ENCODE peak calls at places on chromosomes 2 and 18, in nine cellular contexts. U is NCI-H524; L is RKO; W is NCI-H345; Q is activated CD4-positive, alpha-beta T cell treated with anti-CD3 and anti-CD28 coated beads, Interleukin-2, amount 10 ng/mL, durations not matched to agents 7 days and 5 days; C is ureter; K is GOT3; V is HT-29; I is GM18507. G is an unnamed sample.

GRCh38 chr2:138565251-138565598 is 63.7 kb downstream of the SPOPL start:
- DNase-seq in I (no peak), U (no peak), Q (no peak), V (no peak), C (no peak), W (no peak), K (no peak), L (no peak), G (no peak)

GRCh38 chr2:67108231-67108630 is 288.9 kb upstream of the ETAA1 start:
- DNase-seq in V (peak), Q (no peak), C (no peak), L (no peak), U (no peak), K (no peak), W (peak), I (no peak), G (no peak)

GRCh38 chr2:37631698-37632097 is 39.7 kb downstream of the CDC42EP3 start:
- DNase-seq in Q (no peak), I (no peak), C (no peak), V (no peak), L (no peak), U (no peak), K (no peak), W (peak), G (no peak)

GRCh38 chr18:28176933-28177827 is at the start of gene CDH2:
- DNase-seq in K (peak), U (peak), C (no peak), V (no peak), Q (peak), W (peak), L (no peak), I (no peak), G (no peak)

GRCh38 chr2:220228310-220229006 is 601.0 kb downstream of the SLC4A3 start:
- DNase-seq in Q (no peak), U (no peak), L (peak), W (no peak), V (peak), I (no peak), C (no peak), K (peak), G (no peak)

GRCh38 chr2:101622210-101622609 is 75.3 kb upstream of the MAP4K4 start:
- DNase-seq in Q (no peak), W (no peak), V (no peak), L (no peak), U (no peak), K (no peak), C (no peak), I (no peak), G (no peak)

GRCh38 chr2:67564076-67564475 is 166.9 kb downstream of the ETAA1 start:
- DNase-seq in Q (no peak), W (no peak), I (no peak), U (no peak), C (no peak), L (no peak), K (no peak), V (no peak), G (no peak)

GRCh38 chr2:212957624-212958023 is 193.8 kb downstream of the IKZF2 start:
- DNase-seq in C (no peak), V (no peak), U (no peak), Q (no peak), K (no peak), L (no peak), W (no peak), I (no peak), G (peak)

GRCh38 chr2:186294489-186294888 is 191.6 kb upstream of the ZC3H15 start:
- DNase-seq in C (no peak), K (no peak), Q (no peak), L (no peak), U (no peak), W (no peak), V (no peak), I (no peak), G (no peak)

GRCh38 chr2:147352294-147352693 is 492.5 kb upstream of the ACVR2A start:
- DNase-seq in I (no peak), W (peak), U (no peak), K (no peak), L (no peak), Q (no peak), V (no peak), C (no peak), G (peak)

GRCh38 chr18:76444436-76445105 is 50.5 kb downstream of the ZNF516 start:
- DNase-seq in L (no peak), C (peak), U (no peak), W (no peak), I (no peak), K (no peak), Q (no peak), V (no peak), G (no peak)

GRCh38 chr2:227793148-227793722 is 20.4 kb upstream of the CCL20 start:
- DNase-seq in I (no peak), C (no peak), W (no peak), V (no peak), U (no peak), Q (no peak), L (no peak), K (no peak), G (no peak)

GRCh38 chr2:163850036-163850435 is 114.2 kb upstream of the FIGN start:
- DNase-seq in U (no peak), C (no peak), W (no peak), Q (no peak), I (no peak), K (no peak), V (no peak), L (no peak), G (no peak)

GRCh38 chr2:46018773-46019593 is 278.2 kb upstream of the EPAS1 start:
- DNase-seq in C (no peak), I (no peak), K (no peak), V (no peak), W (no peak), U (no peak), L (no peak), Q (no peak), G (no peak)

GRCh38 chr18:60452424-60452823 is 79.8 kb upstream of the MC4R start:
- DNase-seq in W (no peak), V (no peak), K (no peak), I (no peak), Q (no peak), U (no peak), C (no peak), L (peak), G (no peak)

GRCh38 chr2:1556776-1557466 is 143.7 kb downstream of the TPO start:
- DNase-seq in W (no peak), Q (no peak), V (no peak), I (no peak), U (no peak), L (peak), K (no peak), C (no peak), G (no peak)

GRCh38 chr18:10381516-10381915 is 72.9 kb upstream of the APCDD1 start:
- DNase-seq in V (no peak), C (no peak), U (no peak), I (no peak), L (no peak), W (no peak), K (no peak), Q (no peak), G (no peak)

GRCh38 chr2:55862269-55862668 is 61.3 kb downstream of the EFEMP1 start:
- DNase-seq in W (no peak), C (no peak), V (no peak), U (no peak), Q (no peak), K (peak), L (no peak), I (no peak), G (no peak)

GRCh38 chr2:181586569-181587076 is 70.3 kb downstream of the CERKL start:
- DNase-seq in Q (peak), C (no peak), L (no peak), U (peak), W (peak), I (peak), K (no peak), V (peak), G (peak)

GRCh38 chr2:221347471-221347870 is 224.6 kb downstream of the EPHA4 start:
- DNase-seq in L (peak), V (no peak), K (no peak), U (no peak), I (no peak), C (no peak), Q (no peak), W (no peak), G (no peak)

GRCh38 chr2:180416553-180417113 is 409.5 kb upstream of the CWC22 start:
- DNase-seq in Q (no peak), W (no peak), L (no peak), U (peak), K (no peak), C (no peak), I (no peak), V (no peak), G (no peak)

GRCh38 chr2:176213406-176213805 is 24.9 kb downstream of the HOXD1 start:
- DNase-seq in L (no peak), W (no peak), V (no peak), C (no peak), K (no peak), I (no peak), U (no peak), Q (no peak), G (no peak)

GRCh38 chr2:162092008-162092390 is 18.0 kb upstream of the DPP4 start:
- DNase-seq in Q (no peak), L (no peak), I (no peak), U (no peak), C (no peak), W (no peak), V (no peak), K (no peak), G (no peak)

GRCh38 chr2:46416739-46417403 is 62.5 kb upstream of the TMEM247 start:
- DNase-seq in K (no peak), C (no peak), V (peak), L (peak), Q (no peak), W (no peak), U (no peak), I (no peak), G (no peak)

GRCh38 chr18:71209944-71210343 is 921.1 kb downstream of the SOCS6 start:
- DNase-seq in V (no peak), L (no peak), C (no peak), U (no peak), Q (no peak), I (no peak), W (no peak), K (no peak), G (no peak)

GRCh38 chr2:207035855-207036254 is 96.5 kb downstream of the CPO start:
- DNase-seq in V (no peak), K (no peak), I (no peak), W (no peak), L (no peak), C (no peak), Q (no peak), U (no peak), G (no peak)

GRCh38 chr18:6054443-6054842 is 159.1 kb upstream of the TMEM200C start:
- DNase-seq in K (no peak), U (no peak), C (no peak), W (peak), L (no peak), V (no peak), Q (no peak), I (no peak), G (no peak)

GRCh38 chr2:105872142-105872728 is 127.5 kb downstream of the NCK2 start:
- DNase-seq in K (no peak), Q (no peak), V (no peak), C (no peak), I (no peak), L (no peak), U (no peak), W (no peak), G (peak)

GRCh38 chr2:136376211-136376610 is 258.3 kb upstream of the CXCR4 start:
- DNase-seq in I (no peak), W (peak), C (no peak), U (no peak), V (no peak), L (no peak), K (no peak), Q (no peak), G (no peak)

GRCh38 chr18:49813071-49813320 is 337 bp downstream of the ACAA2 start:
- DNase-seq in U (no peak), K (no peak), Q (no peak), C (no peak), W (peak), L (peak), I (no peak), V (peak), G (peak)

GRCh38 chr2:32384529-32384928 is 27.7 kb downstream of the BIRC6 start:
- DNase-seq in C (no peak), I (no peak), U (no peak), V (no peak), L (no peak), K (no peak), Q (no peak), W (no peak), G (no peak)

GRCh38 chr2:98932164-98932563 is 3.9 kb downstream of the CRACDL start:
- DNase-seq in W (peak), L (no peak), I (no peak), K (no peak), V (no peak), U (no peak), Q (no peak), C (no peak), G (no peak)

GRCh38 chr2:152598975-152599724 is 118.1 kb downstream of the PRPF40A start:
- DNase-seq in L (peak), I (no peak), K (no peak), W (no peak), Q (no peak), C (no peak), U (no peak), V (no peak), G (no peak)

GRCh38 chr2:180006236-180006635 is 861 bp downstream of the CWC22 start:
- DNase-seq in W (no peak), V (peak), Q (no peak), L (peak), I (no peak), K (no peak), C (no peak), U (no peak), G (peak)

GRCh38 chr2:232238108-232238507 is 140.4 kb upstream of the ALPP start:
- DNase-seq in L (no peak), K (no peak), W (no peak), I (no peak), U (no peak), Q (no peak), C (no peak), V (no peak), G (no peak)